ENCODE peak calls at places on chromosomes 6 and 20, in eight cellular contexts. E is aorta, Y is testis, S is mucosa of descending colon, V is hepatocyte, Z is iPS DF 6.9, L is H9, T is OCI-LY7. P is an unnamed sample. For H3K4me1, the result is how much of the 10 kb centered on the place peaks cover.

GRCh38 chr6:55925292-55925691 is 49.9 kb upstream of the BMP5 start:
- DNase-seq in E (no peak), Y (no peak), S (no peak), V (no peak), Z (no peak), L (no peak), T (no peak), P (no peak)

GRCh38 chr20:37220255-37220654 is 40.9 kb upstream of the MROH8 start:
- DNase-seq in E (no peak), Y (no peak), S (no peak), V (no peak), Z (no peak), L (no peak), T (no peak), P (no peak)

GRCh38 chr20:63657260-63657936 is 714 bp upstream of the RTEL1 start:
- DNase-seq in E (no peak), Y (peak), S (no peak), V (no peak), Z (no peak), L (no peak), T (no peak), P (peak)

GRCh38 chr6:86949776-86950175 is 12.4 kb downstream of the HTR1E start:
- DNase-seq in E (no peak), Y (no peak), S (no peak), V (no peak), Z (no peak), L (no peak), T (no peak), P (no peak)

GRCh38 chr6:128979061-128979460 is 96.1 kb downstream of the LAMA2 start:
- DNase-seq in E (no peak), Y (no peak), S (no peak), V (no peak), Z (no peak), L (no peak), T (no peak), P (no peak)

GRCh38 chr20:36861875-36862801 is 13.8 kb upstream of the TLDC2 start:
- DNase-seq in E (peak), Y (peak), S (peak), V (peak), Z (no peak), L (peak), T (no peak), P (peak)

GRCh38 chr6:129567374-129567773 is 142.6 kb downstream of the ARHGAP18 start:
- DNase-seq in E (no peak), Y (peak), S (peak), V (peak), Z (peak), L (peak), T (no peak), P (no peak)

GRCh38 chr6:14754636-14755513 is 491.0 kb upstream of the JARID2 start:
- DNase-seq in E (no peak), Y (no peak), S (no peak), V (no peak), Z (no peak), L (no peak), T (no peak), P (no peak)

GRCh38 chr6:36336779-36337194 is at the start of gene BNIP5:
- DNase-seq in E (no peak), Y (no peak), S (peak), V (peak), Z (no peak), L (no peak), T (no peak), P (no peak)

GRCh38 chr6:132788658-132789397 is 9.6 kb downstream of the SLC18B1 start:
- DNase-seq in E (no peak), Y (no peak), S (no peak), V (no peak), Z (no peak), L (no peak), T (no peak), P (no peak)

GRCh38 chr20:57440678-57441509 is 49.7 kb downstream of the RBM38 start:
- DNase-seq in E (peak), Y (peak), S (peak), V (peak), Z (no peak), L (peak), T (no peak), P (peak)

GRCh38 chr20:36591854-36592641 is 13.5 kb upstream of the RAB5IF start:
- DNase-seq in E (no peak), Y (no peak), S (peak), V (peak), Z (no peak), L (peak), T (no peak), P (no peak)

GRCh38 chr6:157002795-157003194 is 225.6 kb downstream of the ARID1B start:
- DNase-seq in E (no peak), Y (no peak), S (no peak), V (no peak), Z (no peak), L (no peak), T (no peak), P (no peak)

GRCh38 chr20:41135187-41135887 is 2.0 kb upstream of the PLCG1 start:
- DNase-seq in E (no peak), Y (peak), S (peak), V (peak), Z (peak), L (peak), T (peak), P (peak)

GRCh38 chr6:53906103-53906502 is 111.3 kb downstream of the LRRC1 start:
- DNase-seq in E (no peak), Y (no peak), S (no peak), V (no peak), Z (no peak), L (no peak), T (no peak), P (no peak)

GRCh38 chr6:52423971-52424381 is 3.8 kb downstream of the EFHC1 start:
- DNase-seq in E (no peak), Y (no peak), S (no peak), V (no peak), Z (no peak), L (peak), T (no peak), P (no peak)

GRCh38 chr20:43949741-43950618 is 35.3 kb downstream of the TOX2 start:
- DNase-seq in E (peak), Y (no peak), S (peak), V (no peak), Z (no peak), L (no peak), T (peak), P (peak)

GRCh38 chr20:38726849-38727601 is 2.7 kb downstream of the SLC32A1 start:
- DNase-seq in E (no peak), Y (peak), S (peak), V (no peak), Z (peak), L (peak), T (peak), P (no peak)

GRCh38 chr20:63351811-63352591 is 9.1 kb downstream of the CHRNA4 start:
- DNase-seq in E (no peak), Y (no peak), S (no peak), V (peak), Z (no peak), L (peak), T (no peak), P (no peak)

GRCh38 chr6:11815231-11815630 is 36.6 kb upstream of the ADTRP start:
- DNase-seq in E (no peak), Y (no peak), S (no peak), V (no peak), Z (no peak), L (no peak), T (no peak), P (no peak)

GRCh38 chr20:32610897-32611218 is 25.7 kb upstream of the NOL4L start:
- DNase-seq in E (no peak), Y (no peak), S (no peak), V (no peak), Z (no peak), L (no peak), T (no peak), P (no peak)

GRCh38 chr6:53986165-53986720 is 125.0 kb upstream of the MLIP start:
- DNase-seq in E (no peak), Y (peak), S (peak), V (peak), Z (peak), L (no peak), T (peak), P (no peak)

GRCh38 chr6:490251-491037 is 98.9 kb downstream of the IRF4 start:
- DNase-seq in E (no peak), Y (no peak), S (no peak), V (no peak), Z (no peak), L (no peak), T (peak), P (no peak)

GRCh38 chr6:127484207-127484858 is 25.1 kb upstream of the KIAA0408 start:
- DNase-seq in E (no peak), Y (no peak), S (no peak), V (no peak), Z (no peak), L (no peak), T (peak), P (no peak)

GRCh38 chr20:3614509-3614908 is 48.7 kb downstream of the GFRA4 start:
- DNase-seq in E (no peak), Y (no peak), S (no peak), V (no peak), Z (no peak), L (no peak), T (peak), P (no peak)

GRCh38 chr6:79946242-79946641 is 1.1 kb downstream of the ELOVL4 start:
- DNase-seq in E (no peak), Y (no peak), S (no peak), V (peak), Z (no peak), L (peak), T (peak), P (no peak)

GRCh38 chr20:53937929-53938367 is 132.4 kb downstream of the BCAS1 start:
- DNase-seq in E (no peak), Y (peak), S (no peak), V (no peak), Z (no peak), L (no peak), T (no peak), P (no peak)
- H3K4me1 ChIP-seq in E (under half), Y (under half), S (under half), V (under half), Z (under half), L (under half), T (half or more), P (half or more)

GRCh38 chr6:150641398-150642139 is 41.9 kb downstream of the PLEKHG1 start:
- DNase-seq in E (no peak), Y (no peak), S (peak), V (no peak), Z (no peak), L (no peak), T (peak), P (no peak)

GRCh38 chr6:150646228-150646627 is 46.5 kb downstream of the PLEKHG1 start:
- DNase-seq in E (no peak), Y (no peak), S (no peak), V (no peak), Z (no peak), L (no peak), T (no peak), P (no peak)

GRCh38 chr6:150652848-150653613 is 53.3 kb downstream of the PLEKHG1 start:
- DNase-seq in E (no peak), Y (no peak), S (peak), V (no peak), Z (no peak), L (no peak), T (no peak), P (no peak)

GRCh38 chr6:150651808-150652473 is 52.3 kb downstream of the PLEKHG1 start:
- DNase-seq in E (no peak), Y (no peak), S (no peak), V (no peak), Z (no peak), L (no peak), T (no peak), P (no peak)

GRCh38 chr6:150647051-150647450 is 47.4 kb downstream of the PLEKHG1 start:
- DNase-seq in E (no peak), Y (no peak), S (no peak), V (no peak), Z (no peak), L (no peak), T (no peak), P (no peak)
- H3K4me1 ChIP-seq in E (under half), Y (under half), S (under half), V (under half), Z (under half), L (under half), T (under half), P (under half)

GRCh38 chr6:167441653-167442644 is 117.1 kb downstream of the TTLL2 start:
- DNase-seq in E (no peak), Y (peak), S (no peak), V (peak), Z (peak), L (peak), T (no peak), P (no peak)
- H3K4me1 ChIP-seq in E (under half), Y (under half), S (under half), V (under half), Z (under half), L (under half), T (under half), P (under half)

DNA sequence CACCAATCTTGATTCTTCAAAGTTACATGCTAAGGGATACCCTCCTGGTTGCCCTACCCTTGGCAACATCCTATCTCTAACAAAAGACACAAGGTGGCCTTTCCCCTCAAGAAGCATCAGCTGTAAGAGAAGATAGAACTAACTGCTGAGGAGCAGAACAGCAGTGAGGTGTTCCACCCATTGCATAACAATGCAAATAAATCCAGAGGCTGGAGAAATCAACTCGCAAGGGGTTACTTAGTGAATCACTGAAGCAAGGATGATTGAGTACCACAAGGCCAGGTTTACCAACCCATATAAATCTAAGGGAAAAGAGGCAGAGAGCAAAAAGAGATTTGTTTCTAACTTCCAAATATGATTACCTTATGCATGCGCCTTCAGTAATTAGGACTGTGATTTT is 36.7 kb downstream of the F13A1 start:
- DNase-seq in E (no peak), Y (no peak), S (no peak), V (no peak), Z (no peak), L (no peak), T (peak), P (no peak)
- H3K4me1 ChIP-seq in E (under half), Y (under half), S (under half), V (under half), Z (under half), L (under half), T (under half), P (under half)

P was measured in spleen.